ENCODE peak calls at places on chromosomes 5 and 9, in six cellular contexts. I, U, S, Y, X and M are unnamed samples.

GRCh38 chr9:113446323-113446740 is 17.2 kb upstream of the RGS3 start:
- DNase-seq in I (peak), U (no peak), S (no peak), Y (no peak), X (peak), M (no peak)

GRCh38 chr5:26569929-26570258 is 468.5 kb downstream of the CDH9 start:
- DNase-seq in I (no peak), U (no peak), S (no peak), Y (no peak), X (no peak), M (peak)

GRCh38 chr9:36748322-36748899 is 175.7 kb downstream of the MELK start:
- DNase-seq in I (peak), U (no peak), S (no peak), Y (no peak), X (peak), M (no peak)

GRCh38 chr9:14313951-14314423 is at the start of gene NFIB:
- DNase-seq in I (peak), U (peak), S (no peak), Y (no peak), X (peak), M (peak)

GRCh38 chr9:82970359-82970758 is 92.6 kb downstream of the RASEF start:
- DNase-seq in I (no peak), U (no peak), S (no peak), Y (no peak), X (no peak), M (no peak)

GRCh38 chr5:133870661-133871060 is 97.8 kb downstream of the C5orf15 start:
- DNase-seq in I (peak), U (no peak), S (no peak), Y (no peak), X (peak), M (no peak)

GRCh38 chr9:33880562-33881089 is 63.7 kb downstream of the UBE2R2 start:
- DNase-seq in I (no peak), U (no peak), S (no peak), Y (no peak), X (no peak), M (no peak)

GRCh38 chr5:946720-947625 is 54.3 kb downstream of the TRIP13 start:
- DNase-seq in I (peak), U (no peak), S (no peak), Y (no peak), X (no peak), M (peak)

GRCh38 chr5:35924950-35925722 is 13.3 kb downstream of the CAPSL start:
- DNase-seq in I (peak), U (no peak), S (peak), Y (peak), X (peak), M (peak)

GRCh38 chr5:43729846-43730478 is 127.0 kb downstream of the NNT start:
- DNase-seq in I (peak), U (no peak), S (no peak), Y (no peak), X (peak), M (no peak)